ENCODE peak calls at places on chromosome 18, in four cellular contexts. T is heart right ventricle, A is BE2C, F is RWPE1. K is an unnamed sample.

GRCh38 chr18:79664525-79665125 is 15.0 kb upstream of the CTDP1 start:
- DNase-seq in A (no peak), T (no peak), F (peak; percentile 70), K (no peak)

GRCh38 chr18:378039-378438 is 110.2 kb upstream of the THOC1 start:
- DNase-seq in T (no peak), A (no peak), F (no peak), K (no peak)

GRCh38 chr18:50649821-50650220 is 89.9 kb downstream of the MAPK4 start:
- DNase-seq in F (no peak), A (no peak), T (peak; percentile 73), K (no peak)

GRCh38 chr18:58996131-58996632 is 131.5 kb downstream of the ZNF532 start:
- DNase-seq in T (no peak), A (no peak), F (no peak), K (no peak)

GRCh38 chr18:77106331-77106730 is 26.3 kb downstream of the MBP start:
- DNase-seq in A (no peak), T (no peak), F (no peak), K (no peak)

GRCh38 chr18:46067431-46068007 is 4.5 kb downstream of the PSTPIP2 start:
- DNase-seq in T (no peak), F (no peak), A (no peak), K (no peak)

GRCh38 chr18:64330161-64330560 is 181.3 kb upstream of the LINC00305 start:
- DNase-seq in T (no peak), A (no peak), F (no peak), K (no peak)

GRCh38 chr18:33854827-33855139 is 276.8 kb downstream of the ASXL3 start:
- DNase-seq in A (no peak), F (no peak), T (no peak), K (no peak)

GRCh38 chr18:10388380-10388779 is 66.1 kb upstream of the APCDD1 start:
- DNase-seq in A (no peak), T (no peak), F (no peak), K (no peak)
- TF ChIP-seq CTCF in A (no peak), T (no peak), F (no peak), K (no peak)

DNA sequence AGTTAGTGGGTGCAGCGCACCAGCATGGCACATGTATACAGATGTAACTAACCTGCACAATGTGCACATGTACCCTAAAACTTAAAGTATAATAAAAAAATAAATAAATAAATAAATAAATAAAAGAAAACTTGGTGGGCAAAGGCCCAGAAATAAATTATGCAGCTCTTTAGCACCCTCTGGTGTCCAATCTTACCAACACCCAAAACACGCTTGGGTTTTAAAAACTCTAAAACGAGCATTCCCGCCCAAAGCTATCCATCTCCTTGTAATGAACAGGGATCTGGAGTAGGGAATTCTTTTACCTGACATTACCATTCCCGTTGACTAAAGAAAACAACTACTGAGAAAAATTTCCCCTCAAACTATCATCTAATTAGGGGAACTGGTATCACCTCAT is 2005.9 kb upstream of the CELF4 start:
- DNase-seq in F (no peak), T (no peak), A (no peak), K (no peak)
- TF ChIP-seq CTCF in F (no peak), T (peak; percentile 43), A (peak; percentile 16), K (peak; percentile 21)

DNA sequence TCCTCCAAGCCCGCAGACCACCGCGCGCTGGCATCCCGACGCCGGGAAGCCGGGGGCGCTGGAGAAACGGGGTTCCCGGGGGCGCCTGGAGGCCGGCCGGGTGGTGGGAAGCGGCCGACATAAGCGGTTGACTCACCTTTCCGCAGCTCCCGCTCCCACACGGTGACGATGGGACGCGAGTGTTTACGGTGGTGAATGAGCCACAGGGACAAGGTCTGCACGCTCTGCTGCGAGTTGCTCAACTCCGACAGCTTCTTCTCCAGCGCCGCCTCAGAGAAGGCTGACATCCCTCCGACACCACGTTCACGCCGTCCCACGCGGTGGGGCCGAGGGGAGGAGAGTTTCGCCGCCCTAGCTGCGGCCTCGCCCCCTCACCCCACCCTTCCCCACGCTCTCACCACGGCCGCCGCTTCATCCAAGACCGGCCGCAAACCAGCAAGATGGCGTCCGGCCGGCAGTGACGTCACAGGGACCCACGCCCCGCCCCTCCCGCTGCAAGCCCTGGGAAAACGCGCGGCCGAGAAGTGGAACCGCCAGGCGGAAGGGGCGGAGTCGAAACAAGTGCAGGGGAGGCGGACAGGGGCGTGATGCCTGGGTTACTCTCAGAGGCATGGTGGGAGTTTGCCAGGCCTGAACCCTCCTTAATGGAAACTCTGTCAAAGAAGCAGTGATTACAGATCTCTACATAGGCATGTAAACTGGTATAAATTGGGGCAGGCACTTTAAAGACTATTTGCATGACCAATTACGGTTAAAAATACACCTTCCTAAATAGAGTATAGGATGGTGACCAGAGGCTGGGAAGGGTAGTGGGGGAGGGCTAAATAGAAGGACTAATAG is at the start of gene RPRD1A:
- DNase-seq in T (peak; percentile 98), F (peak; percentile 89), A (peak; percentile 92), K (peak; percentile 99)
- TF ChIP-seq CTCF in T (no peak), F (no peak), A (no peak), K (no peak)

GRCh38 chr18:12035481-12035880 is 54.2 kb downstream of the IMPA2 start:
- DNase-seq in A (no peak), F (no peak), T (no peak), K (no peak)
- TF ChIP-seq CTCF in A (no peak), F (no peak), T (no peak), K (no peak)